ENCODE peak calls at places on chromosomes 3 and 15, in six cellular contexts. L is adrenal gland, H is lower leg skin, K is heart left ventricle, P is IMR-90, T is GM12878. N is an unnamed sample.

GRCh38 chr3:100634493-100635272 is 25.3 kb downstream of the ADGRG7 start:
- DNase-seq in L (no peak), H (peak; percentile 16), K (no peak), P (peak; percentile 6), T (peak; percentile 31), N (no peak)

GRCh38 chr3:12730511-12731234 is 28.4 kb downstream of the TMEM40 start:
- DNase-seq in L (no peak), H (no peak), K (no peak), P (no peak), T (no peak), N (no peak)

GRCh38 chr3:172034786-172035685 is 4.3 kb upstream of the FNDC3B start:
- DNase-seq in L (no peak), H (no peak), K (no peak), P (peak; percentile 33), T (no peak), N (no peak)

GRCh38 chr3:100003609-100004503 is 110.4 kb downstream of the FILIP1L start:
- DNase-seq in L (no peak), H (no peak), K (no peak), P (no peak), T (no peak), N (no peak)

GRCh38 chr3:117695321-117695720 is 985.7 kb downstream of the TUSC7 start:
- DNase-seq in L (no peak), H (no peak), K (no peak), P (peak; percentile 81), T (no peak), N (no peak)

GRCh38 chr15:83653639-83654378 is at the start of gene ADAMTSL3:
- DNase-seq in L (peak; percentile 55), H (no peak), K (peak; percentile 88), P (no peak), T (no peak), N (peak; percentile 63)

GRCh38 chr3:124997303-124998246 is 58.2 kb downstream of the HEG1 start:
- DNase-seq in L (no peak), H (no peak), K (no peak), P (no peak), T (no peak), N (no peak)

GRCh38 chr3:36562945-36563344 is 182.6 kb downstream of the STAC start:
- DNase-seq in L (no peak), H (no peak), K (no peak), P (no peak), T (no peak), N (no peak)

GRCh38 chr3:187783098-187783497 is 37.8 kb upstream of the BCL6 start:
- DNase-seq in L (no peak), H (peak; percentile 44), K (peak; percentile 55), P (peak; percentile 97), T (no peak), N (no peak)

GRCh38 chr3:79236488-79236887 is 531.3 kb downstream of the ROBO1 start:
- DNase-seq in L (no peak), H (no peak), K (no peak), P (peak; percentile 32), T (no peak), N (no peak)

GRCh38 chr15:81160312-81161214 is 26.5 kb downstream of the CFAP161 start:
- DNase-seq in L (peak; percentile 32), H (peak; percentile 73), K (peak; percentile 83), P (peak; percentile 95), T (no peak), N (peak; percentile 65)

GRCh38 chr3:109643590-109643989 is 306.2 kb upstream of the DPPA4 start:
- DNase-seq in L (peak; percentile 36), H (no peak), K (no peak), P (peak; percentile 79), T (no peak), N (no peak)

GRCh38 chr15:38252481-38253311 is at the start of gene SPRED1:
- DNase-seq in L (peak; percentile 69), H (peak; percentile 63), K (peak; percentile 86), P (peak; percentile 48), T (no peak), N (peak; percentile 69)

GRCh38 chr3:100068758-100069345 is 45.4 kb downstream of the FILIP1L start:
- DNase-seq in L (peak; percentile 80), H (peak; percentile 77), K (peak; percentile 85), P (peak; percentile 79), T (peak; percentile 33), N (peak; percentile 72)

GRCh38 chr3:8505621-8506020 is 4.0 kb downstream of the LMCD1 start:
- DNase-seq in L (no peak), H (no peak), K (no peak), P (no peak), T (no peak), N (peak; percentile 40)

GRCh38 chr3:117622130-117622841 is 912.7 kb downstream of the TUSC7 start:
- DNase-seq in L (no peak), H (no peak), K (no peak), P (peak; percentile 95), T (no peak), N (no peak)

GRCh38 chr3:29649815-29650547 is 369.1 kb downstream of the RBMS3 start:
- DNase-seq in L (peak; percentile 20), H (no peak), K (peak; percentile 39), P (peak; percentile 75), T (peak; percentile 44), N (no peak)

GRCh38 chr3:57688291-57688690 is 4.6 kb downstream of the DENND6A start:
- DNase-seq in L (no peak), H (no peak), K (no peak), P (no peak), T (no peak), N (no peak)

GRCh38 chr3:183807329-183807728 is 18.0 kb downstream of the MAP6D1 start:
- DNase-seq in L (no peak), H (no peak), K (no peak), P (no peak), T (no peak), N (no peak)

DNA sequence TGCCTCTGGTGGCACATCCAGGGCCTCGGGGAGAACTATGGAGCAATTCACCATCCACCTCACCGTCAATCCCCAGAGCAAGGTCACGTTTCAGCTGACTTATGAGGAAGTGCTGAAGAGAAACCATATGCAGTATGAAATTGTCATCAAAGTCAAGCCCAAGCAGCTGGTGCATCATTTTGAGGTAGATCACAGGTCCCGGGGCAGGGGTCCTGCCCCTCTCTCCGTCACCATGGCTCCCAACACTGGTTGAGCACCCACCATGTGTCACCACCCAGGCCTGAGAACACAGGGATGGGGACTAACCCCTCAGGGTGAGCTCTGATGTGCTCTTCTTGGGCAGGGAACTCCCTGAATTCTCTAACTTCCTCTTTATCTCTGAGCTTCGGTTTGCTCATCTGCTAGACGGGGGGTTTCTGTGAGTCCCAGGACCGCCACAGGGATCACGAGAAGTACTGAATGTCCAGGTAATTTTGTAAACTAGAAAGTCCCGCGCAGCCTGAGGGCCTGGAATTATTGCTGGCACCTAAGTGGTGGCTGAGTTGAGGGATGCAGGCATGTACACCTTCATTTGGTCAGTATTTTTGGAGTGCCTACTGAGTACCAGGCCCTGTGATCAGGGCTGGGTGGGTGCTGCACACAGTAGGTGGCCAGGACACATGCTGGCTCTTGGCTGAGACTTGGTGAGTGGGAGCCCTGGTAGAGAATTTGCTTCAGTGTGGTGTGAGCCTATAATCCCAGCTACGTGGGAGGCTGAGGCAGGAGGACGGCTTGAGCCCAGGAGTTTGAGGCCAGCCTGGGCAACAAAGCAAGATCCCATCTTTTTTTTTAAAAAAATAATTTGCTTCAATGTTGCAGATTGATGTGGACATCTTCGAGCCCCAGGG is 2.3 kb downstream of the ITIH1 start:
- DNase-seq in L (no peak), H (no peak), K (no peak), P (no peak), T (peak; percentile 41), N (no peak)
- TF ChIP-seq POLR2A in L (no peak), H (no peak), K (no peak), P (no peak), T (peak; percentile 46), N (no peak)

GRCh38 chr15:89777073-89777820 is 1.1 kb downstream of the MESP2 start:
- DNase-seq in L (no peak), H (no peak), K (no peak), P (no peak), T (no peak), N (no peak)

GRCh38 chr15:89775815-89776214 is 317 bp upstream of the MESP2 start:
- DNase-seq in L (no peak), H (no peak), K (no peak), P (no peak), T (no peak), N (no peak)

GRCh38 chr15:89774492-89774891 is 1.6 kb upstream of the MESP2 start:
- DNase-seq in L (no peak), H (no peak), K (no peak), P (no peak), T (no peak), N (no peak)

GRCh38 chr15:89777821-89778380 is 1.8 kb downstream of the MESP2 start:
- DNase-seq in L (no peak), H (no peak), K (no peak), P (no peak), T (no peak), N (no peak)

DNA sequence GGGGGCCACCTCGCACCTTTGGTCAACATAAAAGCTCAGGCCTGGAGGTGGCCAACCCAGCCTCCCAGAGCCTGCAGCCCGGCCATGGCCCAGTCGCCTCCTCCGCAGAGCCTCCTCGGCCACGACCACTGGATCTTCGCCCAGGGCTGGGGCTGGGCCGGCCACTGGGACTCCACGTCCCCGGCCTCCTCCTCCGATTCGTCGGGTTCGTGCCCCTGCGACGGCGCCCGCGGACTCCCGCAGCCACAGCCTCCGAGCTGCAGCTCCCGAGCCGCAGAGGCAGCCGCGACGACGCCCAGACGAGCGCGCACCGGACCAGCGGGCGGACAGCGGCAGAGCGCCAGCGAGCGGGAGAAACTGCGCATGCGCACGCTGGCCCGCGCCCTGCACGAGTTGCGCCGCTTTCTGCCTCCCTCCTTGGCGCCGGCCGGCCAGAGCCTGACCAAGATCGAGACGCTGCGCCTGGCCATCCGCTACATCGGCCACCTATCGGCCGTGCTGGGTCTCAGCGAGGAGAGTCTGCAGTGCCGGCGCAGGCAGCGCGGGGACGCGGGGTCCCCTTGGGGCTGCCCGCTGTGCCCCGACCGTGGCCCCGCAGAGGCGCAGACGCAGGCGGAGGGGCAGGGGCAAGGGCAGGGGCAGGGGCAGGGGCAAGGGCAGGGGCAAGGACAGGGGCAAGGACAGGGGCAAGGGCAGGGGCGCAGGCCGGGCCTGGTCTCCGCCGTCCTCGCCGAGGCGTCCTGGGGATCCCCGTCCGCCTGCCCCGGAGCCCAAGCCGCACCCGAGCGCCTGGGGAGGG is at the start of gene MESP2:
- DNase-seq in L (peak; percentile 88), H (peak; percentile 76), K (peak; percentile 91), P (peak; percentile 65), T (no peak), N (peak; percentile 76)
- TF ChIP-seq CTCF in L (peak; percentile 39), H (no peak), K (peak; percentile 51), P (peak; percentile 37), T (peak; percentile 12), N (peak; percentile 63)

GRCh38 chr3:129313983-129314756 is 35.5 kb downstream of the HMCES start:
- DNase-seq in L (peak; percentile 34), H (peak; percentile 34), K (no peak), P (peak; percentile 36), T (no peak), N (no peak)
- TF ChIP-seq POLR2A in L (no peak), H (no peak), K (no peak), P (peak; percentile 74), T (peak; percentile 76), N (no peak)

DNA sequence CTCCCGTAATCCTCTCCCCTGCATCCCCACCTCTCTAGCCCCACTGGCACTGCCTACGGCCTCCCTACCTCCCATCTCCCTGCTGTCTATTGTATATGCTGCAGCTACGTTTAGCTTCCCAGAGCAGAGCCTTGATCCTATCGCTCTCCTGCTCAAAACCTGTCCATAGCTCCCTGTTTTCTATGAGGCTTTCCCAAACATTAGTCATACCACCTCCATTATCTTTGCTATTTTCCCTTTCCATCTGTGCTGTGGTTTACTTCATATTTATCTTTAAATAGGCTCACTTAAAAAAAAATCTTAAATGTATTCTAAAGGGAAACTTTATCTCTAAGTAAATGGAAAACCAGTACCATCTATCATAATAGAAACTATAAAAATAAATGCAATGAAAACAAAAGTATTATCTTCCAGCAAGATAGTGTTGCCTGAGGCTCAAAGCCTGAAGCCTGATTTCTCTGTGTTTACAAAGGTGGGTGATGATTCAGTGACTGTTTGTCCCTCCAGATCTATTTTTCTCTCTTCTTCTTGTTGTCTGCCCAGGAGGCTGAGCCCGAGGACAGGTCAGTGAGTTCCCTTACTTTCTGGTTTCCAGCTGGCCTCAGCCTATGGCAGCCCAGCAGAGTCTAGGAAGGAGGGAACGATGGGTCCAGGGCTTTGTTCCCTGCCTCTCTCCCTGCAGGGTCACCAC is 397.1 kb upstream of the CFAP20DC start:
- DNase-seq in L (no peak), H (no peak), K (no peak), P (no peak), T (no peak), N (no peak)
- TF ChIP-seq CTCF in L (no peak), H (no peak), K (no peak), P (no peak), T (no peak), N (no peak)